ENCODE peak calls at places on chromosomes 1 and 21, in eight cellular contexts. O is RWPE1, I is mammary epithelial cell, D is NCI-H1694 treated with DMSO at 0.1 percent for 48 hours, L is progenitor cell of endocrine pancreas, R is left colon, X is stromal cell of bone marrow, J is anterior cingulate cortex. H is an unnamed sample.
A peak's percentile ranks its signal among the peaks of the same experiment; 100 is the strongest.

GRCh38 chr1:205512059-205513045 is 7.9 kb downstream of the CDK18 start:
- DNase-seq in D (no peak), L (no peak), X (no peak), I (no peak), R (peak; percentile 33), J (no peak), O (no peak), H (no peak)

GRCh38 chr1:115074839-115075534 is 14.3 kb downstream of the TSPAN2 start:
- DNase-seq in J (no peak), D (no peak), O (no peak), X (no peak), R (no peak), L (no peak), I (no peak), H (no peak)

GRCh38 chr1:55536466-55536865 is 321.3 kb upstream of the USP24 start:
- DNase-seq in L (no peak), I (no peak), X (no peak), J (no peak), D (no peak), O (no peak), R (no peak), H (no peak)

GRCh38 chr1:8970870-8971337 is 25.2 kb downstream of the CA6 start:
- DNase-seq in D (no peak), L (no peak), J (no peak), R (no peak), X (no peak), O (no peak), I (no peak), H (peak; percentile 35)

GRCh38 chr21:34183331-34183928 is 110.1 kb downstream of the MRPS6 start:
- DNase-seq in X (no peak), D (no peak), O (no peak), L (no peak), J (no peak), R (no peak), I (no peak), H (no peak)

GRCh38 chr1:216804107-216804506 is 80.9 kb upstream of the ESRRG start:
- DNase-seq in I (no peak), O (no peak), X (no peak), D (no peak), R (no peak), J (no peak), L (no peak), H (no peak)

GRCh38 chr1:214271174-214271858 is 9.6 kb upstream of the SMYD2 start:
- DNase-seq in R (no peak), L (no peak), D (no peak), O (no peak), J (no peak), X (no peak), I (no peak), H (no peak)

GRCh38 chr1:8205771-8206170 is 112.1 kb upstream of the SLC45A1 start:
- DNase-seq in X (no peak), D (no peak), I (no peak), R (no peak), O (no peak), L (no peak), J (no peak), H (no peak)

GRCh38 chr1:112698366-112699310 is 8.3 kb downstream of the RHOC start:
- DNase-seq in D (peak; percentile 22), J (no peak), X (no peak), L (no peak), O (no peak), R (peak; percentile 85), I (no peak), H (no peak)

GRCh38 chr1:110390096-110390495 is 730 bp downstream of the SLC16A4 start:
- DNase-seq in R (no peak), J (no peak), X (peak; percentile 83), D (peak; percentile 47), L (no peak), I (peak; percentile 76), O (peak; percentile 65), H (no peak)

GRCh38 chr1:48789903-48790302 is 13.2 kb upstream of the BEND5 start:
- DNase-seq in X (no peak), R (no peak), O (no peak), J (no peak), D (no peak), L (no peak), I (no peak), H (no peak)

H was measured in T-cell.